ENCODE peak calls at places on chromosome 10, in four cellular contexts. N is heart left ventricle; H is CD4-positive, alpha-beta T cell; B is tibial artery. Q is an unnamed sample.

GRCh38 chr10:122702271-122702670 is 2.6 kb upstream of the C10orf120 start:
- DNase-seq in N (no peak), H (no peak), B (no peak), Q (no peak)

GRCh38 chr10:29519670-29520069 is 115.1 kb downstream of the SVIL start:
- DNase-seq in N (no peak), H (no peak), B (no peak), Q (no peak)

GRCh38 chr10:19817251-19818046 is 1.2 kb downstream of the PLXDC2 start:
- DNase-seq in N (peak; percentile 31), H (no peak), B (peak; percentile 54), Q (no peak)

GRCh38 chr10:43683451-43684197 is 34.9 kb upstream of the ZNF32 start:
- DNase-seq in N (no peak), H (no peak), B (no peak), Q (no peak)

GRCh38 chr10:132033632-132034031 is 32.1 kb upstream of the JAKMIP3 start:
- DNase-seq in N (no peak), H (no peak), B (no peak), Q (no peak)

GRCh38 chr10:101495324-101495925 is 92.6 kb downstream of the POLL start:
- DNase-seq in N (no peak), H (no peak), B (no peak), Q (no peak)

GRCh38 chr10:93305122-93305521 is 177.0 kb downstream of the MYOF start:
- DNase-seq in N (no peak), H (no peak), B (no peak), Q (no peak)

GRCh38 chr10:61662794-61663259 is at the start of gene CABCOCO1:
- DNase-seq in N (peak; percentile 71), H (no peak), B (peak; percentile 28), Q (no peak)

GRCh38 chr10:5594271-5595036 is 69.7 kb downstream of the CALML3 start:
- DNase-seq in N (no peak), H (no peak), B (no peak), Q (no peak)

GRCh38 chr10:74766501-74766900 is 59.9 kb upstream of the KAT6B start:
- DNase-seq in N (no peak), H (no peak), B (no peak), Q (no peak)

GRCh38 chr10:62946278-62946677 is 130.1 kb upstream of the EGR2 start:
- DNase-seq in N (no peak), H (no peak), B (no peak), Q (no peak)

GRCh38 chr10:22727112-22727511 is 12.7 kb upstream of the PIP4K2A start:
- DNase-seq in N (no peak), H (no peak), B (no peak), Q (no peak)

GRCh38 chr10:14340051-14340744 is 9.5 kb upstream of the FRMD4A start:
- DNase-seq in N (no peak), H (no peak), B (no peak), Q (no peak)

DNA sequence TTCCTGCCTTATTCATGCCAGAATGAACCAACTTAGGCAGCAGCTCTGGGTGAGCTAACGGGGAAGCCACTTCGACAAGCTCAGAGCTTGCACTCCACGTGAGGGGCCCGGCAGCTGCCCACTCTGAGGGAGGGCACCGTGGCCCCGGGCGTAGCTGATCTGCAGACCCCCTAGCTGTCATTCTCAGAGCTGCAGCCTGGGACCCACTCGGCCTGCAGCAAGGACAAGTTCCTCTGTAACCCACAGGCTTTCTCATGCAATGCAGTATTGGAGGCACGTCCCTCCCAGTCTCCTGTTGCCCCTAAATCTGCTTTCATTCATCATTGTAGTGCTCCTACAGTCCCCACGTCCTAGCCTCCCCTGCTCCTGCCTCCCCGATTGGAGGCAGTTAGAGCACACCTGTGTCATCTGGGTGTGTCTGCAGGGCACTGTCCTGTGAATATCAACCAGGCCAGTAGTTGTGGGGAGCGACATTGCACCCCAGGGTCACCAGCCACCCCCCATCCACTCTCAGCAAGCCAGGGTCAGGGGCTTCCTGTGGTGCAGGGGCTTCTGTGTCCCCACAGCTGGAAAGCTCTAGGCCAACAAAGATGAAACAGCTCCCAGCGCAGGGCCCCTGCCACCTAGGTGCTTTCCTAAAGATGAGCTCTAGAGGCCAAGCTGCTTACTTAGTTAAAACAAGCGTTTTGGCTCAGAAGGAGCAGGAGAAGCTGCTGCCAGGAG is 333.7 kb downstream of the ADARB2 start:
- DNase-seq in N (no peak), H (no peak), B (no peak), Q (no peak)
- TF ChIP-seq CTCF in N (no peak), H (no peak), B (no peak), Q (no peak)

GRCh38 chr10:60549686-60550085 is 160.0 kb upstream of the ANK3 start:
- DNase-seq in N (no peak), H (no peak), B (no peak), Q (no peak)
- TF ChIP-seq CTCF in N (no peak), H (peak; percentile 57), B (no peak), Q (no peak)

DNA sequence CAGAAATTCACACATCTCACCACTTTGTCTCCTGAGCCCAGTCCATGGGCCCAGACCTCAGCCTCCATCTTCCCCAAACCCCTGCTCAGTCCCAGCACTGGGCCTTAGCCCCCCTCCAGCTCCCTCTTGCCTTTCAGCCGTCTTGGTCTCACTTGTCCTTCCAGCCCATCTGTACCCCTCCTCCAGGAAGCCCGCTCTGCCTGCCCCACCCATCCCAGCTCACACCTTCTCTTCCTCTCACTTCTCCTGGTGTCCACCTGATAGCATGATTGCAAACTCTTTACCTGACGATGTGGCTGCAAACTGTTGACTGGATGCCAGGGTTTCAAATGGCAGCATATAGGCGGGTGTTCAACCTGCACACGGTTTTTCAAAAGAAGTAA is 96.6 kb downstream of the RGS10 start:
- DNase-seq in N (peak; percentile 9), H (no peak), B (no peak), Q (no peak)
- TF ChIP-seq CTCF in N (no peak), H (no peak), B (no peak), Q (no peak)

GRCh38 chr10:6840766-6841165 is 260.7 kb upstream of the PRKCQ start:
- DNase-seq in N (no peak), H (no peak), B (no peak), Q (no peak)

GRCh38 chr10:6841746-6842145 is 261.7 kb upstream of the PRKCQ start:
- DNase-seq in N (no peak), H (no peak), B (no peak), Q (no peak)

GRCh38 chr10:6840093-6840763 is 260.2 kb upstream of the PRKCQ start:
- DNase-seq in N (peak; percentile 23), H (no peak), B (no peak), Q (no peak)

GRCh38 chr10:6833458-6834011 is 253.5 kb upstream of the PRKCQ start:
- DNase-seq in N (no peak), H (no peak), B (no peak), Q (no peak)

GRCh38 chr10:6838118-6838517 is 258.0 kb upstream of the PRKCQ start:
- DNase-seq in N (no peak), H (no peak), B (no peak), Q (no peak)
- TF ChIP-seq CTCF in N (no peak), H (no peak), B (no peak), Q (no peak)

GRCh38 chr10:124649209-124649608 is 95.0 kb downstream of the FAM53B start:
- DNase-seq in N (peak; percentile 63), H (no peak), B (peak; percentile 46), Q (no peak)
- TF ChIP-seq CTCF in N (peak; percentile 27), H (no peak), B (no peak), Q (no peak)

DNA sequence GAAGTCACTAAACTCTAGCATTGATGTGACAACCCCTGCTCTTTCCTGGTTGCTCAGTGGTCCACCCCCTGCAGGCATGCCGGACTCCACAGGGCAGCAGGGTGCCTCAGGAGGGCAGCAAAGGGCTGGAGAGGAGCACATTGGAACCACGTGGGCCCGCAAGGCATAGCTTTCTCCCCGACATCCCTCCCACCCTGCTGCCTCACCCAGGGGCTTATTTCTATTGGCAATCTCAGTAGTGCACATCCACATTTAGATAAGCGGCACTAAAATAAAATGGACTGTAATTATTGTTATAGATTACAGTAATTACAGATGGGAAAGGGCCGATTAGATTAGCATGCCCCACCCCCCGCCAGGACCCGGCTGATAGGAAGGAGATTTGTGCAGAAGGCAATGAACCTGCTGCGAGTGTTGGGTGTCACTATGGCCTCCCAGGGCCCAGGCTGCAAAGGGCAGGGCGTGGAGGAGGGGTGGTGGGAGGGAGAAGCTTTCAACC is 580.1 kb downstream of the GRID1 start:
- DNase-seq in N (peak; percentile 41), H (no peak), B (no peak), Q (no peak)
- TF ChIP-seq CTCF in N (peak; percentile 42), H (no peak), B (no peak), Q (no peak)